ENCODE peak calls at places on chromosomes 6 and 20, in seven cellular contexts. M is EH, Q is B cell, Y is NCI-H1417, G is ureter, E is AML-193, S is GM12864. R is an unnamed sample.

GRCh38 chr6:33329058-33329457 is 11.5 kb upstream of the ZBTB22 start:
- DNase-seq in G (no peak), M (no peak), E (no peak), Y (no peak), S (no peak), Q (no peak), R (no peak)

GRCh38 chr6:133130863-133131262 is 110.3 kb upstream of the EYA4 start:
- DNase-seq in Q (no peak), S (no peak), M (no peak), G (no peak), E (no peak), Y (peak; percentile 36), R (no peak)

GRCh38 chr6:111087106-111087835 is at the start of gene SLC16A10:
- DNase-seq in Y (peak; percentile 92), G (peak; percentile 55), M (peak; percentile 23), Q (peak; percentile 78), S (peak; percentile 22), E (peak; percentile 33), R (peak; percentile 56)

GRCh38 chr6:170066679-170067078 is 224.2 kb downstream of the DLL1 start:
- DNase-seq in S (no peak), M (no peak), G (peak; percentile 23), Q (no peak), Y (no peak), E (no peak), R (no peak)

GRCh38 chr20:33309631-33310030 is 26.6 kb downstream of the BPIFB1 start:
- DNase-seq in M (no peak), E (no peak), G (no peak), Y (no peak), Q (no peak), S (no peak), R (no peak)

GRCh38 chr6:35142578-35142977 is 1.4 kb upstream of the TCP11 start:
- DNase-seq in E (peak; percentile 64), Q (no peak), G (no peak), Y (no peak), M (peak; percentile 60), S (no peak), R (no peak)

GRCh38 chr20:12928755-12929401 is 79.9 kb upstream of the SPTLC3 start:
- DNase-seq in Q (no peak), E (peak; percentile 2), S (no peak), Y (no peak), M (peak; percentile 65), G (no peak), R (no peak)

GRCh38 chr6:119147101-119148053 is 68.9 kb upstream of the FAM184A start:
- DNase-seq in S (peak; percentile 84), G (no peak), Q (no peak), M (peak; percentile 97), E (peak; percentile 90), Y (no peak), R (peak; percentile 80)

GRCh38 chr20:14580426-14581074 is 243.1 kb upstream of the FLRT3 start:
- DNase-seq in M (no peak), Q (no peak), G (no peak), S (no peak), Y (peak; percentile 66), E (no peak), R (no peak)

GRCh38 chr6:17610835-17611234 is 10.7 kb downstream of the FAM8A1 start:
- DNase-seq in M (no peak), E (no peak), Y (no peak), G (no peak), S (no peak), Q (no peak), R (no peak)

R was measured in Peyer's patch.